ENCODE peak calls at places on chromosomes 4 and X, in eight cellular contexts. One of them, this sample, is unnamed.

GRCh38 chrX:12419591-12419990 is 281.3 kb downstream of the FRMPD4 start:
- DNase-seq in activated CD8-positive, alpha-beta memory T cell treated with anti-CD3 and anti-CD28 coated beads for 48 hours: no peak
- DNase-seq in GM18507: no peak
- DNase-seq in T-cell: no peak
- DNase-seq in MM.1S: no peak
- DNase-seq in activated naive CD8-positive, alpha-beta T cell treated with anti-CD3 and anti-CD28 coated beads, Interleukin-2, amount 50 U/mL, for 16 hours: no peak
- DNase-seq in Karpas-422: no peak
- DNase-seq in ELR: no peak
- DNase-seq in this sample: no peak

GRCh38 chr4:101818362-101818761 is 27.8 kb downstream of the BANK1 start:
- DNase-seq in activated CD8-positive, alpha-beta memory T cell treated with anti-CD3 and anti-CD28 coated beads for 48 hours: no peak
- DNase-seq in GM18507: no peak
- DNase-seq in T-cell: no peak
- DNase-seq in MM.1S: no peak
- DNase-seq in activated naive CD8-positive, alpha-beta T cell treated with anti-CD3 and anti-CD28 coated beads, Interleukin-2, amount 50 U/mL, for 16 hours: no peak
- DNase-seq in Karpas-422: no peak
- DNase-seq in ELR: peak
- DNase-seq in this sample: no peak

GRCh38 chrX:20947411-20947912 is 426.8 kb upstream of the CNKSR2 start:
- DNase-seq in activated CD8-positive, alpha-beta memory T cell treated with anti-CD3 and anti-CD28 coated beads for 48 hours: no peak
- DNase-seq in GM18507: no peak
- DNase-seq in T-cell: no peak
- DNase-seq in MM.1S: no peak
- DNase-seq in activated naive CD8-positive, alpha-beta T cell treated with anti-CD3 and anti-CD28 coated beads, Interleukin-2, amount 50 U/mL, for 16 hours: no peak
- DNase-seq in Karpas-422: no peak
- DNase-seq in ELR: no peak
- DNase-seq in this sample: no peak

GRCh38 chr4:99087887-99088484 is 602 bp downstream of the ADH5 start:
- DNase-seq in activated CD8-positive, alpha-beta memory T cell treated with anti-CD3 and anti-CD28 coated beads for 48 hours: no peak
- DNase-seq in GM18507: no peak
- DNase-seq in T-cell: no peak
- DNase-seq in MM.1S: peak
- DNase-seq in activated naive CD8-positive, alpha-beta T cell treated with anti-CD3 and anti-CD28 coated beads, Interleukin-2, amount 50 U/mL, for 16 hours: no peak
- DNase-seq in Karpas-422: peak
- DNase-seq in ELR: peak
- DNase-seq in this sample: peak

GRCh38 chrX:110003167-110004156 is 548 bp downstream of the TMEM164 start:
- DNase-seq in activated CD8-positive, alpha-beta memory T cell treated with anti-CD3 and anti-CD28 coated beads for 48 hours: no peak
- DNase-seq in GM18507: no peak
- DNase-seq in T-cell: no peak
- DNase-seq in MM.1S: peak
- DNase-seq in activated naive CD8-positive, alpha-beta T cell treated with anti-CD3 and anti-CD28 coated beads, Interleukin-2, amount 50 U/mL, for 16 hours: no peak
- DNase-seq in Karpas-422: peak
- DNase-seq in ELR: peak
- DNase-seq in this sample: peak

GRCh38 chr4:38082424-38083374 is 122.5 kb downstream of the PTTG2 start:
- DNase-seq in activated CD8-positive, alpha-beta memory T cell treated with anti-CD3 and anti-CD28 coated beads for 48 hours: no peak
- DNase-seq in GM18507: no peak
- DNase-seq in T-cell: no peak
- DNase-seq in MM.1S: no peak
- DNase-seq in activated naive CD8-positive, alpha-beta T cell treated with anti-CD3 and anti-CD28 coated beads, Interleukin-2, amount 50 U/mL, for 16 hours: no peak
- DNase-seq in Karpas-422: no peak
- DNase-seq in ELR: peak
- DNase-seq in this sample: no peak

GRCh38 chr4:186819357-186820086 is 95.9 kb upstream of the FAT1 start:
- DNase-seq in activated CD8-positive, alpha-beta memory T cell treated with anti-CD3 and anti-CD28 coated beads for 48 hours: no peak
- DNase-seq in GM18507: no peak
- DNase-seq in T-cell: no peak
- DNase-seq in MM.1S: no peak
- DNase-seq in activated naive CD8-positive, alpha-beta T cell treated with anti-CD3 and anti-CD28 coated beads, Interleukin-2, amount 50 U/mL, for 16 hours: no peak
- DNase-seq in Karpas-422: no peak
- DNase-seq in ELR: no peak
- DNase-seq in this sample: no peak

GRCh38 chr4:87541956-87542709 is 13.0 kb upstream of the SPARCL1 start:
- DNase-seq in activated CD8-positive, alpha-beta memory T cell treated with anti-CD3 and anti-CD28 coated beads for 48 hours: no peak
- DNase-seq in GM18507: no peak
- DNase-seq in T-cell: no peak
- DNase-seq in MM.1S: no peak
- DNase-seq in activated naive CD8-positive, alpha-beta T cell treated with anti-CD3 and anti-CD28 coated beads, Interleukin-2, amount 50 U/mL, for 16 hours: no peak
- DNase-seq in Karpas-422: no peak
- DNase-seq in ELR: no peak
- DNase-seq in this sample: no peak

GRCh38 chrX:133881893-133882292 is 103.5 kb downstream of the GPC3 start:
- DNase-seq in activated CD8-positive, alpha-beta memory T cell treated with anti-CD3 and anti-CD28 coated beads for 48 hours: no peak
- DNase-seq in GM18507: no peak
- DNase-seq in T-cell: no peak
- DNase-seq in MM.1S: no peak
- DNase-seq in activated naive CD8-positive, alpha-beta T cell treated with anti-CD3 and anti-CD28 coated beads, Interleukin-2, amount 50 U/mL, for 16 hours: no peak
- DNase-seq in Karpas-422: no peak
- DNase-seq in ELR: no peak
- DNase-seq in this sample: no peak

GRCh38 chrX:104118765-104119164 is 6.4 kb downstream of the ZCCHC18 start:
- DNase-seq in activated CD8-positive, alpha-beta memory T cell treated with anti-CD3 and anti-CD28 coated beads for 48 hours: no peak
- DNase-seq in GM18507: no peak
- DNase-seq in T-cell: no peak
- DNase-seq in MM.1S: no peak
- DNase-seq in activated naive CD8-positive, alpha-beta T cell treated with anti-CD3 and anti-CD28 coated beads, Interleukin-2, amount 50 U/mL, for 16 hours: no peak
- DNase-seq in Karpas-422: peak
- DNase-seq in ELR: no peak
- DNase-seq in this sample: no peak

GRCh38 chr4:19521151-19521550 is 730.6 kb upstream of the SLIT2 start:
- DNase-seq in activated CD8-positive, alpha-beta memory T cell treated with anti-CD3 and anti-CD28 coated beads for 48 hours: no peak
- DNase-seq in GM18507: no peak
- DNase-seq in T-cell: no peak
- DNase-seq in MM.1S: no peak
- DNase-seq in activated naive CD8-positive, alpha-beta T cell treated with anti-CD3 and anti-CD28 coated beads, Interleukin-2, amount 50 U/mL, for 16 hours: no peak
- DNase-seq in Karpas-422: no peak
- DNase-seq in ELR: no peak
- DNase-seq in this sample: no peak

GRCh38 chr4:79059631-79060399 is 120.6 kb upstream of the PAQR3 start:
- DNase-seq in activated CD8-positive, alpha-beta memory T cell treated with anti-CD3 and anti-CD28 coated beads for 48 hours: no peak
- DNase-seq in GM18507: no peak
- DNase-seq in T-cell: no peak
- DNase-seq in MM.1S: no peak
- DNase-seq in activated naive CD8-positive, alpha-beta T cell treated with anti-CD3 and anti-CD28 coated beads, Interleukin-2, amount 50 U/mL, for 16 hours: no peak
- DNase-seq in Karpas-422: no peak
- DNase-seq in ELR: no peak
- DNase-seq in this sample: no peak

GRCh38 chrX:44451056-44451455 is 91.6 kb downstream of the FUNDC1 start:
- DNase-seq in activated CD8-positive, alpha-beta memory T cell treated with anti-CD3 and anti-CD28 coated beads for 48 hours: no peak
- DNase-seq in GM18507: no peak
- DNase-seq in T-cell: no peak
- DNase-seq in MM.1S: no peak
- DNase-seq in activated naive CD8-positive, alpha-beta T cell treated with anti-CD3 and anti-CD28 coated beads, Interleukin-2, amount 50 U/mL, for 16 hours: no peak
- DNase-seq in Karpas-422: no peak
- DNase-seq in ELR: no peak
- DNase-seq in this sample: no peak

GRCh38 chrX:54495814-54496516 is at the start of gene FGD1:
- DNase-seq in activated CD8-positive, alpha-beta memory T cell treated with anti-CD3 and anti-CD28 coated beads for 48 hours: no peak
- DNase-seq in GM18507: peak
- DNase-seq in T-cell: no peak
- DNase-seq in MM.1S: peak
- DNase-seq in activated naive CD8-positive, alpha-beta T cell treated with anti-CD3 and anti-CD28 coated beads, Interleukin-2, amount 50 U/mL, for 16 hours: peak
- DNase-seq in Karpas-422: no peak
- DNase-seq in ELR: peak
- DNase-seq in this sample: no peak

GRCh38 chr4:185534850-185535761 is at the start of gene PDLIM3:
- DNase-seq in activated CD8-positive, alpha-beta memory T cell treated with anti-CD3 and anti-CD28 coated beads for 48 hours: no peak
- DNase-seq in GM18507: no peak
- DNase-seq in T-cell: no peak
- DNase-seq in MM.1S: peak
- DNase-seq in activated naive CD8-positive, alpha-beta T cell treated with anti-CD3 and anti-CD28 coated beads, Interleukin-2, amount 50 U/mL, for 16 hours: no peak
- DNase-seq in Karpas-422: no peak
- DNase-seq in ELR: peak
- DNase-seq in this sample: no peak

GRCh38 chr4:98570160-98570797 is 88.1 kb downstream of the TSPAN5 start:
- DNase-seq in activated CD8-positive, alpha-beta memory T cell treated with anti-CD3 and anti-CD28 coated beads for 48 hours: no peak
- DNase-seq in GM18507: no peak
- DNase-seq in T-cell: no peak
- DNase-seq in MM.1S: no peak
- DNase-seq in activated naive CD8-positive, alpha-beta T cell treated with anti-CD3 and anti-CD28 coated beads, Interleukin-2, amount 50 U/mL, for 16 hours: no peak
- DNase-seq in Karpas-422: no peak
- DNase-seq in ELR: no peak
- DNase-seq in this sample: no peak

GRCh38 chr4:77308843-77309242 is 151.8 kb downstream of the CCNG2 start:
- DNase-seq in activated CD8-positive, alpha-beta memory T cell treated with anti-CD3 and anti-CD28 coated beads for 48 hours: no peak
- DNase-seq in GM18507: peak
- DNase-seq in T-cell: no peak
- DNase-seq in MM.1S: peak
- DNase-seq in activated naive CD8-positive, alpha-beta T cell treated with anti-CD3 and anti-CD28 coated beads, Interleukin-2, amount 50 U/mL, for 16 hours: no peak
- DNase-seq in Karpas-422: peak
- DNase-seq in ELR: peak
- DNase-seq in this sample: peak

GRCh38 chr4:111064342-111064993 is 441.6 kb upstream of the PITX2 start:
- DNase-seq in activated CD8-positive, alpha-beta memory T cell treated with anti-CD3 and anti-CD28 coated beads for 48 hours: no peak
- DNase-seq in GM18507: no peak
- DNase-seq in T-cell: no peak
- DNase-seq in MM.1S: peak
- DNase-seq in activated naive CD8-positive, alpha-beta T cell treated with anti-CD3 and anti-CD28 coated beads, Interleukin-2, amount 50 U/mL, for 16 hours: no peak
- DNase-seq in Karpas-422: no peak
- DNase-seq in ELR: peak
- DNase-seq in this sample: no peak

GRCh38 chr4:101229116-101229515 is 118.2 kb downstream of the PPP3CA start:
- DNase-seq in activated CD8-positive, alpha-beta memory T cell treated with anti-CD3 and anti-CD28 coated beads for 48 hours: no peak
- DNase-seq in GM18507: no peak
- DNase-seq in T-cell: no peak
- DNase-seq in MM.1S: no peak
- DNase-seq in activated naive CD8-positive, alpha-beta T cell treated with anti-CD3 and anti-CD28 coated beads, Interleukin-2, amount 50 U/mL, for 16 hours: no peak
- DNase-seq in Karpas-422: no peak
- DNase-seq in ELR: peak
- DNase-seq in this sample: no peak

GRCh38 chrX:18983711-18984380 is at the start of gene PHKA2:
- DNase-seq in activated CD8-positive, alpha-beta memory T cell treated with anti-CD3 and anti-CD28 coated beads for 48 hours: peak
- DNase-seq in GM18507: no peak
- DNase-seq in T-cell: no peak
- DNase-seq in MM.1S: peak
- DNase-seq in activated naive CD8-positive, alpha-beta T cell treated with anti-CD3 and anti-CD28 coated beads, Interleukin-2, amount 50 U/mL, for 16 hours: peak
- DNase-seq in Karpas-422: peak
- DNase-seq in ELR: peak
- DNase-seq in this sample: peak

GRCh38 chrX:136168929-136169735 is 21.8 kb downstream of the FHL1 start:
- DNase-seq in activated CD8-positive, alpha-beta memory T cell treated with anti-CD3 and anti-CD28 coated beads for 48 hours: no peak
- DNase-seq in GM18507: no peak
- DNase-seq in T-cell: no peak
- DNase-seq in MM.1S: no peak
- DNase-seq in activated naive CD8-positive, alpha-beta T cell treated with anti-CD3 and anti-CD28 coated beads, Interleukin-2, amount 50 U/mL, for 16 hours: no peak
- DNase-seq in Karpas-422: no peak
- DNase-seq in ELR: peak
- DNase-seq in this sample: no peak

GRCh38 chrX:100864967-100865366 is 9.2 kb downstream of the NOX1 start:
- DNase-seq in activated CD8-positive, alpha-beta memory T cell treated with anti-CD3 and anti-CD28 coated beads for 48 hours: no peak
- DNase-seq in GM18507: no peak
- DNase-seq in T-cell: no peak
- DNase-seq in MM.1S: no peak
- DNase-seq in activated naive CD8-positive, alpha-beta T cell treated with anti-CD3 and anti-CD28 coated beads, Interleukin-2, amount 50 U/mL, for 16 hours: no peak
- DNase-seq in Karpas-422: no peak
- DNase-seq in ELR: peak
- DNase-seq in this sample: no peak

GRCh38 chrX:2474963-2475726 is 25.6 kb downstream of the DHRSX start:
- DNase-seq in activated CD8-positive, alpha-beta memory T cell treated with anti-CD3 and anti-CD28 coated beads for 48 hours: no peak
- DNase-seq in GM18507: no peak
- DNase-seq in T-cell: no peak
- DNase-seq in MM.1S: no peak
- DNase-seq in activated naive CD8-positive, alpha-beta T cell treated with anti-CD3 and anti-CD28 coated beads, Interleukin-2, amount 50 U/mL, for 16 hours: no peak
- DNase-seq in Karpas-422: no peak
- DNase-seq in ELR: no peak
- DNase-seq in this sample: no peak

GRCh38 chr4:144650311-144650820 is 4.4 kb downstream of the HHIP start:
- DNase-seq in activated CD8-positive, alpha-beta memory T cell treated with anti-CD3 and anti-CD28 coated beads for 48 hours: no peak
- DNase-seq in GM18507: no peak
- DNase-seq in T-cell: no peak
- DNase-seq in MM.1S: no peak
- DNase-seq in activated naive CD8-positive, alpha-beta T cell treated with anti-CD3 and anti-CD28 coated beads, Interleukin-2, amount 50 U/mL, for 16 hours: no peak
- DNase-seq in Karpas-422: no peak
- DNase-seq in ELR: no peak
- DNase-seq in this sample: no peak

This sample was measured in NAMALWA.